ENCODE peak calls at places on chromosomes 4 and X, in seven cellular contexts. R is IMR-90, Y is suprapubic skin, U is astrocyte, G is MM.1S, D is HepG2, A is AG04450. M is an unnamed sample.

GRCh38 chrX:53605004-53605403 is 81.5 kb downstream of the HUWE1 start:
- DNase-seq in R (peak), Y (no peak), U (peak), G (no peak), D (no peak), A (no peak), M (no peak)

GRCh38 chr4:23163649-23164436 is 471.1 kb downstream of the GBA3 start:
- DNase-seq in R (peak), Y (no peak), U (peak), G (no peak), D (no peak), A (no peak), M (no peak)

GRCh38 chrX:109350621-109351020 is 131.3 kb downstream of the GUCY2F start:
- DNase-seq in R (no peak), Y (no peak), U (no peak), G (no peak), D (no peak), A (no peak), M (no peak)

GRCh38 chr4:38178666-38178995 is 218.4 kb downstream of the PTTG2 start:
- DNase-seq in R (no peak), Y (no peak), U (no peak), G (no peak), D (no peak), A (no peak), M (no peak)

GRCh38 chr4:52552778-52553177 is 106.3 kb downstream of the USP46 start:
- DNase-seq in R (no peak), Y (no peak), U (no peak), G (no peak), D (no peak), A (no peak), M (no peak)

GRCh38 chrX:132858018-132858417 is 100.4 kb downstream of the HS6ST2 start:
- DNase-seq in R (no peak), Y (no peak), U (no peak), G (peak), D (no peak), A (no peak), M (no peak)

GRCh38 chr4:107710493-107711459 is 9.3 kb downstream of the PAPSS1 start:
- DNase-seq in R (no peak), Y (no peak), U (no peak), G (no peak), D (no peak), A (no peak), M (no peak)

GRCh38 chr4:1466034-1466960 is 60.1 kb upstream of the NKX1-1 start:
- DNase-seq in R (no peak), Y (no peak), U (no peak), G (no peak), D (no peak), A (no peak), M (no peak)

GRCh38 chrX:40083120-40083978 is 14.4 kb downstream of the BCOR start:
- DNase-seq in R (no peak), Y (no peak), U (no peak), G (no peak), D (no peak), A (no peak), M (no peak)
- H3K4me3 ChIP-seq in R (peak), Y (peak), U (peak), G (no peak), D (peak), A (peak), M (peak)

DNA sequence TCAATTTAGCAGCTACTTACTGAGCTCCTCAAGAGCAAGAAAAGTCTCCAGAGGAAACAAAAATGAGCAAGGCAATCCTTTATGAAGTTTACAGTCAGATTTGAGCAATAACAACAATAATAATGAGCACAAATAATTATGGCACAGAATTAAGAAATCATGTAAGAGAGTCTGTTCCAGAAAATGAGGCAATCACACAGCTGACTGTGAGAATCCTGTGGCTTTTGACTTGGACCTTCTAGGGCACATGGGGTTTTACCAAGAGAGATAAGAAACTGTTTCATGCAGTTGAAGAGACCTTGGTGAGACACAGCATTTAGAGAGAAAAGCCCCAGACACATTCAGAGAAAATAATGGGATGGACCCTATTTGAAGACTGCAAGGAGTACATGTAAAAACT is 362.6 kb upstream of the MAGEB2 start:
- DNase-seq in R (peak), Y (no peak), U (peak), G (no peak), D (no peak), A (no peak), M (no peak)
- TF ChIP-seq CTCF in R (no peak), Y (no peak), U (no peak), G (no peak), D (no peak), A (no peak), M (no peak)

GRCh38 chrX:104254442-104255115 is at the start of gene ESX1:
- DNase-seq in R (no peak), Y (no peak), U (no peak), G (no peak), D (no peak), A (no peak), M (no peak)
- H3K4me3 ChIP-seq in R (no peak), Y (peak), U (peak), G (peak), D (no peak), A (no peak), M (peak)

GRCh38 chr4:112361181-112361791 is 64.1 kb downstream of the ALPK1 start:
- DNase-seq in R (peak), Y (no peak), U (peak), G (peak), D (peak), A (no peak), M (peak)
- TF ChIP-seq CTCF in R (no peak), Y (no peak), U (no peak), G (peak), D (no peak), A (no peak), M (no peak)

GRCh38 chr4:177403746-177404145 is 38.5 kb downstream of the AGA start:
- DNase-seq in R (no peak), Y (no peak), U (peak), G (no peak), D (no peak), A (no peak), M (no peak)

GRCh38 chr4:177404980-177405379 is 37.3 kb downstream of the AGA start:
- DNase-seq in R (no peak), Y (no peak), U (no peak), G (no peak), D (no peak), A (no peak), M (no peak)

GRCh38 chr4:177400030-177400429 is 42.2 kb downstream of the AGA start:
- DNase-seq in R (peak), Y (no peak), U (peak), G (no peak), D (no peak), A (no peak), M (no peak)

GRCh38 chr4:177404342-177404741 is 37.9 kb downstream of the AGA start:
- DNase-seq in R (no peak), Y (no peak), U (no peak), G (no peak), D (no peak), A (no peak), M (no peak)

DNA sequence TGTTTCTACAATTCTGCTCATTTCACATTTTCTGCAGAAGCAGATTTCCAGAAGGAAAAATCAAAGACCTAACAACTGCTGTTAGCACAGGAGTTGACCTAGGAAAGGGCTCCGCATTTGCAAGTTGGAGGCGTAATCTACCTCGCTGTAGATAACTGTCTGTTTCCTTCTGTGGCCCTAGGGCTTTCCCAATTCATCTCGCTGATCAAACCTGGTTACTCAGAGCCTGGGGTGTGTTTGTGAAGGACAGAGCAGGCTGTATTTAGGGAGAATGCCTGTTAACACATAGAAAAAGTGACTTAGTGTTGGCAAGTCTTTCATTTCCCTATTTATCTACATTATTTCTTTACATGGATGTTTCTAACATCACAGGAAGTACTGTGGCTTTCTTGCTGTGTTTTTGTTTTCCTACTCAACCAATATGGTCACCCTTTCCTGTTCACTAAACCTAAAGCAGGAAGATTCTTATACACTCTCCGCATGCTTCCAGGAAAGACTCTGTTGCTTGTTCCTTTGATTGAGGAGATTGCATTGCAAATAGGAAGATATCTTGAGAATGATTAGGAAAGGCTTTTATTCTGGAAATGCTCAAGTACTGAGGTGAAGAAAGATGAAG is 40.5 kb downstream of the AGA start:
- DNase-seq in R (no peak), Y (no peak), U (no peak), G (no peak), D (no peak), A (no peak), M (no peak)
- H3K4me3 ChIP-seq in R (no peak), Y (no peak), U (no peak), G (no peak), D (no peak), A (no peak), M (no peak)

DNA sequence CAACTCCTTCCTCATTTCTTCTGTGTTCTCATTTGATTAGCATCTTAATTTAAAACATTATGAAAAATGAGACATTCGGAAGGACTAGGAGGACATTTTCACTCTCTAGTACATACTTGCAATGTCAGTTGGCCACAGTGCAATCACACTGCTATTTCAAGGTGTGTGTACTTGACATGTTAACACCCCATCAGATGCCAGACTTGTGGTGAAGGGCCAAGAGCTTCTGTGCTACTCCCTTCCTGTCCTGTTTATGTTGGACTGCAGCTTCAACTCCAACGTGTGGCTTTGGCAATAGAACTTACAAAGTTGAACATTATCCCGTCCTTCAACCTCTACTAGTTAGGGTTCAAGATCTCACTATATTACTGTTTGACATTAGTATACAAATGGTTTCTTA is 221.0 kb downstream of the PALLD start:
- DNase-seq in R (peak), Y (no peak), U (peak), G (no peak), D (no peak), A (no peak), M (no peak)
- TF ChIP-seq CTCF in R (no peak), Y (no peak), U (no peak), G (no peak), D (no peak), A (no peak), M (no peak)

GRCh38 chr4:54226399-54227260 is 2.5 kb upstream of the PDGFRA start:
- DNase-seq in R (peak), Y (peak), U (peak), G (no peak), D (no peak), A (peak), M (no peak)
- H3K4me3 ChIP-seq in R (peak), Y (peak), U (peak), G (no peak), D (peak), A (peak), M (peak)

GRCh38 chr4:140427919-140428471 is 547 bp upstream of the CLGN start:
- DNase-seq in R (peak), Y (no peak), U (no peak), G (no peak), D (peak), A (no peak), M (no peak)
- TF ChIP-seq CTCF in R (no peak), Y (no peak), U (no peak), G (no peak), D (no peak), A (no peak), M (no peak)

M was measured in retinal pigment epithelial cell.